ENCODE peak calls at places on chromosomes 12 and 14, in seven cellular contexts. V is lower leg skin, X is uterus, J is HTR-8/SVneo, D is cardiac muscle cell, C is mesenchymal stem cell, G is ureter. I is an unnamed sample.

GRCh38 chr14:71361335-71361734 is 454.1 kb downstream of the PCNX1 start:
- DNase-seq in V (no peak), D (no peak), X (no peak), G (no peak), J (no peak), C (peak), I (no peak)

GRCh38 chr12:254039-254438 is 8.6 kb downstream of the SLC6A13 start:
- DNase-seq in D (no peak), V (no peak), G (no peak), C (no peak), X (no peak), J (no peak), I (no peak)

GRCh38 chr12:11824736-11825135 is 175.3 kb downstream of the ETV6 start:
- DNase-seq in C (no peak), J (no peak), D (no peak), X (no peak), V (no peak), G (no peak), I (no peak)

GRCh38 chr14:77682158-77682553 is 25.7 kb downstream of the ALKBH1 start:
- DNase-seq in C (peak), V (no peak), J (no peak), D (no peak), G (no peak), X (no peak), I (no peak)

GRCh38 chr12:50101663-50102062 is 2.1 kb upstream of the GPD1 start:
- DNase-seq in J (peak), G (no peak), C (peak), V (no peak), D (peak), X (no peak), I (no peak)

GRCh38 chr12:49200882-49201594 is 12.2 kb upstream of the TUBA1A start:
- DNase-seq in G (no peak), V (no peak), D (peak), J (peak), X (peak), C (peak), I (no peak)

GRCh38 chr12:102436867-102437266 is 43.5 kb downstream of the IGF1 start:
- DNase-seq in J (no peak), V (no peak), D (no peak), G (no peak), X (no peak), C (no peak), I (no peak)

GRCh38 chr14:106372870-106373657 is 846.7 kb downstream of the TMEM121 start:
- DNase-seq in J (peak), X (no peak), C (no peak), G (peak), D (no peak), V (peak), I (peak)

GRCh38 chr14:102777711-102778615 is 714 bp downstream of the TRAF3 start:
- DNase-seq in G (no peak), C (peak), V (no peak), X (no peak), J (no peak), D (peak), I (peak)

GRCh38 chr14:27608377-27608776 is 1010.5 kb upstream of the NOVA1 start:
- DNase-seq in X (no peak), V (no peak), J (no peak), C (no peak), G (no peak), D (no peak), I (no peak)

GRCh38 chr14:31893156-31893813 is 183.8 kb upstream of the ARHGAP5 start:
- DNase-seq in V (no peak), G (no peak), D (peak), X (no peak), C (no peak), J (no peak), I (no peak)

GRCh38 chr12:122533841-122534240 is 6.8 kb downstream of the KNTC1 start:
- DNase-seq in J (no peak), V (no peak), G (no peak), C (no peak), D (no peak), X (no peak), I (no peak)

GRCh38 chr12:20000229-20000869 is 368.0 kb upstream of the PDE3A start:
- DNase-seq in J (no peak), V (no peak), C (peak), D (no peak), X (no peak), G (no peak), I (no peak)

GRCh38 chr12:98228619-98229538 is 286.5 kb upstream of the TMPO start:
- DNase-seq in D (no peak), G (no peak), J (no peak), C (no peak), X (no peak), V (no peak), I (no peak)

GRCh38 chr12:100908501-100908900 is 113.9 kb downstream of the ANO4 start:
- DNase-seq in J (no peak), G (no peak), X (no peak), D (no peak), V (no peak), C (peak), I (no peak)

GRCh38 chr14:79836577-79836976 is 374.7 kb downstream of the DIO2 start:
- DNase-seq in V (no peak), D (no peak), X (no peak), J (no peak), C (no peak), G (no peak), I (no peak)

GRCh38 chr12:118326971-118327370 is 45.7 kb downstream of the TAOK3 start:
- DNase-seq in C (no peak), V (no peak), G (no peak), X (no peak), D (no peak), J (no peak), I (no peak)

GRCh38 chr12:108129017-108129812 is at the start of gene WSCD2:
- DNase-seq in X (peak), G (peak), D (peak), J (peak), V (peak), C (peak), I (peak)

GRCh38 chr14:55005071-55005470 is 21.8 kb downstream of the WDHD1 start:
- DNase-seq in C (peak), J (no peak), X (no peak), G (no peak), D (no peak), V (no peak), I (no peak)